ENCODE peak calls at places on chromosomes 3 and 15, in five cellular contexts. E is MG63, O is mucosa of descending colon, K is foreskin fibroblast, X is astrocyte of the cerebellum. J is an unnamed sample.

GRCh38 chr3:88362428-88362827 is 212.7 kb downstream of the C3orf38 start:
- DNase-seq in E (no peak), O (no peak), K (no peak), X (no peak), J (no peak)

GRCh38 chr15:39130556-39131379 is 450.1 kb upstream of the THBS1 start:
- DNase-seq in E (no peak), O (no peak), K (peak), X (no peak), J (no peak)

GRCh38 chr3:184766555-184767261 is 45.3 kb upstream of the VPS8 start:
- DNase-seq in E (no peak), O (no peak), K (no peak), X (no peak), J (peak)

GRCh38 chr3:65344846-65345245 is 657.0 kb upstream of the ADAMTS9 start:
- DNase-seq in E (no peak), O (no peak), K (no peak), X (no peak), J (no peak)

GRCh38 chr3:30227571-30228301 is 378.7 kb upstream of the TGFBR2 start:
- DNase-seq in E (no peak), O (no peak), K (peak), X (peak), J (peak)

GRCh38 chr3:61182648-61183047 is 68.6 kb downstream of the FHIT start:
- DNase-seq in E (no peak), O (no peak), K (no peak), X (no peak), J (no peak)

GRCh38 chr3:72439321-72440183 is 408.7 kb downstream of the SHQ1 start:
- DNase-seq in E (no peak), O (no peak), K (peak), X (no peak), J (no peak)

GRCh38 chr3:42730706-42731420 is 28.3 kb upstream of the HHATL start:
- DNase-seq in E (no peak), O (no peak), K (no peak), X (no peak), J (no peak)

GRCh38 chr3:113275876-113276580 is 64.7 kb downstream of the BOC start:
- DNase-seq in E (no peak), O (no peak), K (peak), X (peak), J (peak)

GRCh38 chr15:98648654-98649537 is 557 bp downstream of the IGF1R start:
- DNase-seq in E (peak), O (peak), K (peak), X (no peak), J (no peak)

GRCh38 chr3:172666181-172666872 is 44.5 kb downstream of the NCEH1 start:
- DNase-seq in E (no peak), O (no peak), K (no peak), X (no peak), J (no peak)

GRCh38 chr15:74964794-74965193 is 8.2 kb upstream of the RPP25 start:
- DNase-seq in E (no peak), O (no peak), K (peak), X (no peak), J (no peak)

GRCh38 chr3:172512363-172512762 is 10.9 kb downstream of the TNFSF10 start:
- DNase-seq in E (no peak), O (peak), K (no peak), X (no peak), J (no peak)

GRCh38 chr3:125202197-125202596 is 10.4 kb downstream of the SLC12A8 start:
- DNase-seq in E (no peak), O (no peak), K (peak), X (no peak), J (no peak)

GRCh38 chr3:84108442-84108971 is 850.3 kb upstream of the CADM2 start:
- DNase-seq in E (peak), O (no peak), K (peak), X (peak), J (peak)

GRCh38 chr15:41022487-41023090 is 69.3 kb downstream of the CHAC1 start:
- DNase-seq in E (peak), O (no peak), K (peak), X (peak), J (no peak)

GRCh38 chr3:66163222-66163621 is 57.6 kb upstream of the SLC25A26 start:
- DNase-seq in E (no peak), O (no peak), K (no peak), X (no peak), J (no peak)

GRCh38 chr3:146777941-146778340 is 172.8 kb upstream of the PLSCR5 start:
- DNase-seq in E (no peak), O (no peak), K (no peak), X (no peak), J (no peak)

GRCh38 chr15:69314736-69315135 is 16.0 kb downstream of the PAQR5 start:
- DNase-seq in E (no peak), O (no peak), K (no peak), X (no peak), J (no peak)

GRCh38 chr15:92051726-92052125 is 198.2 kb downstream of the SLCO3A1 start:
- DNase-seq in E (no peak), O (no peak), K (no peak), X (no peak), J (no peak)

GRCh38 chr15:76333720-76334437 is 2.7 kb upstream of the ISL2 start:
- DNase-seq in E (no peak), O (no peak), K (peak), X (no peak), J (no peak)

GRCh38 chr15:99704444-99704838 is 28.8 kb downstream of the LYSMD4 start:
- DNase-seq in E (peak), O (no peak), K (peak), X (peak), J (peak)

GRCh38 chr15:84741151-84741550 is 7.2 kb upstream of the ZNF592 start:
- DNase-seq in E (no peak), O (no peak), K (no peak), X (no peak), J (no peak)

GRCh38 chr3:13671536-13672233 is 122.8 kb downstream of the FBLN2 start:
- DNase-seq in E (no peak), O (no peak), K (no peak), X (no peak), J (no peak)

GRCh38 chr3:125651246-125651645 is 55.9 kb upstream of the OSBPL11 start:
- DNase-seq in E (no peak), O (no peak), K (peak), X (no peak), J (no peak)

GRCh38 chr3:65575376-65575840 is 463.3 kb downstream of the MAGI1 start:
- DNase-seq in E (no peak), O (no peak), K (peak), X (no peak), J (peak)

GRCh38 chr3:179868715-179869114 is 168.0 kb downstream of the PEX5L start:
- DNase-seq in E (no peak), O (no peak), K (no peak), X (no peak), J (no peak)

GRCh38 chr3:184384342-184384741 is 4.5 kb downstream of the CHRD start:
- DNase-seq in E (no peak), O (no peak), K (no peak), X (no peak), J (no peak)

GRCh38 chr15:90191795-90192494 is 9.2 kb upstream of the SEMA4B start:
- DNase-seq in E (peak), O (peak), K (peak), X (no peak), J (no peak)
- H3K4me3 ChIP-seq in E (no peak), O (no peak), K (no peak), X (no peak), J (no peak)

GRCh38 chr3:182789371-182789770 is 3.9 kb upstream of the ATP11B start:
- DNase-seq in E (no peak), O (no peak), K (peak), X (no peak), J (no peak)
- H3K4me3 ChIP-seq in E (no peak), O (no peak), K (no peak), X (no peak), J (no peak)

GRCh38 chr3:9769426-9770275 is at the start of gene CAMK1:
- DNase-seq in E (peak), O (peak), K (peak), X (no peak), J (peak)
- H3K4me3 ChIP-seq in E (peak), O (peak), K (peak), X (peak), J (peak)

GRCh38 chr3:171458056-171458856 is 1.9 kb downstream of the TNIK start:
- DNase-seq in E (no peak), O (peak), K (no peak), X (no peak), J (no peak)

GRCh38 chr3:171456765-171457164 is 3.4 kb downstream of the TNIK start:
- DNase-seq in E (no peak), O (no peak), K (no peak), X (no peak), J (no peak)

GRCh38 chr3:171455603-171456550 is 4.3 kb downstream of the TNIK start:
- DNase-seq in E (no peak), O (no peak), K (no peak), X (no peak), J (no peak)

GRCh38 chr3:171458857-171459129 is 1.4 kb downstream of the TNIK start:
- DNase-seq in E (no peak), O (no peak), K (no peak), X (no peak), J (no peak)

DNA sequence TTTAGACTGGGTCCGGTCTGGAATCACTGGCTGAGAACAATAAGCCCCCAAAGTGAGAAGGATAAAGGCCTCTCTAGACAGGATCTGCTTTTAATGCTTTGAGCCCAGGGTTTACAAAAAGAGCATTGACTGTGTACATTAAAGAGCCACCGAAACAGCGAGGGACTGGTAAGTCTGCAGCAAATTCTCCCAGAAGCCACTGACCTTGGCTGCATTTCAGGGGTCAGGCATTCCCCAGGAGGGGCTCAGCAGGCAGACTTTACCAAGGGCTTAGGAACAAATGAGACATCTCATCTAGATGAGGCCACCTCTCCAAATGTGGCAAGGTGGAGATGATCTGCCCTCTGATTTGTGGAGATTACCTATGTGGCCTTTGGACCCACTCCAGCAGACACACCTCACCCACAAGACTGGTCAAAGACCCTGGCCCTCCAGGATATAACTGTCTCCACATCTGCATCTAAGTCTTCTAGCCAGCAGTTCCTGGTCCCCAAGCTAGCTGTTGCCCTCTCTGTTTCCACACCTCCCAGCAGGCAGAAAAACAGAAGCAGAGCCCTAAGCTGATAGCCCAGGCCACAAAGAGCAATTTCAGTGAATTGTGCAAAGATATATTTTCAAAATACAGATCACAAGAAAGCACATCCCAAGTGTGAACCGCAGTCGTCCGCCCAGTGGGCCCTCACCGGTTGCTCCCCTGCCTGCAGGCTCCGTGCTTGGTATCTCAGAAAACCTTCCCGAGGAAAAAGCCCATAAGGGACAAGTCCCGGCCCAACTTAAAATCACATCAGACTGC is 2.7 kb downstream of the TNIK start:
- DNase-seq in E (no peak), O (peak), K (no peak), X (no peak), J (no peak)
- H3K4me3 ChIP-seq in E (no peak), O (no peak), K (no peak), X (peak), J (no peak)

GRCh38 chr3:35946121-35946856 is 307.0 kb downstream of the ARPP21 start:
- DNase-seq in E (no peak), O (no peak), K (peak), X (peak), J (no peak)
- H3K4me3 ChIP-seq in E (no peak), O (no peak), K (no peak), X (no peak), J (no peak)

GRCh38 chr3:194689493-194689901 is 3.8 kb downstream of the FAM43A start:
- DNase-seq in E (peak), O (peak), K (peak), X (peak), J (peak)

GRCh38 chr3:194687638-194688206 is 2.0 kb downstream of the FAM43A start:
- DNase-seq in E (peak), O (peak), K (peak), X (no peak), J (no peak)

GRCh38 chr3:194690501-194691372 is 5.1 kb downstream of the FAM43A start:
- DNase-seq in E (peak), O (no peak), K (no peak), X (no peak), J (no peak)

GRCh38 chr3:194688207-194688711 is 2.6 kb downstream of the FAM43A start:
- DNase-seq in E (peak), O (peak), K (peak), X (no peak), J (no peak)

GRCh38 chr3:194688946-194689345 is 3.3 kb downstream of the FAM43A start:
- DNase-seq in E (no peak), O (no peak), K (no peak), X (no peak), J (no peak)
- H3K4me3 ChIP-seq in E (peak), O (no peak), K (peak), X (peak), J (peak)

GRCh38 chr15:44662478-44663409 is 718 bp downstream of the SPG11 start:
- DNase-seq in E (peak), O (peak), K (peak), X (peak), J (no peak)
- H3K4me3 ChIP-seq in E (peak), O (peak), K (peak), X (peak), J (peak)